ENCODE peak calls at places on chromosomes 6 and 20, in five cellular contexts. T, F, U, Q and X are unnamed samples.
A peak's percentile ranks its signal among the peaks of the same experiment; 100 is the strongest.

GRCh38 chr6:117506180-117506835 is 23.8 kb downstream of the DCBLD1 start:
- DNase-seq in T (no peak), F (peak; percentile 60), U (no peak), Q (no peak), X (no peak)

GRCh38 chr20:32583581-32584045 is 1.5 kb downstream of the NOL4L start:
- DNase-seq in T (no peak), F (no peak), U (no peak), Q (no peak), X (no peak)

GRCh38 chr6:51166914-51167313 is 348.2 kb downstream of the TFAP2B start:
- DNase-seq in T (no peak), F (no peak), U (no peak), Q (no peak), X (no peak)

GRCh38 chr6:7138921-7139358 is 31.2 kb downstream of the RREB1 start:
- DNase-seq in T (no peak), F (no peak), U (no peak), Q (no peak), X (no peak)

GRCh38 chr6:118750143-118750542 is 98.8 kb upstream of the CEP85L start:
- DNase-seq in T (no peak), F (no peak), U (no peak), Q (no peak), X (peak; percentile 64)

GRCh38 chr20:58891076-58891685 is 38.7 kb downstream of the GNAS start:
- DNase-seq in T (peak; percentile 73), F (no peak), U (peak; percentile 81), Q (no peak), X (no peak)

GRCh38 chr20:31602779-31603441 is 2.2 kb upstream of the ID1 start:
- DNase-seq in T (peak; percentile 10), F (peak; percentile 90), U (no peak), Q (no peak), X (no peak)

GRCh38 chr20:43448748-43449535 is 8.8 kb upstream of the SRSF6 start:
- DNase-seq in T (peak; percentile 13), F (no peak), U (peak; percentile 49), Q (peak; percentile 33), X (no peak)

GRCh38 chr20:34639755-34640222 is 37.1 kb downstream of the PIGU start:
- DNase-seq in T (no peak), F (no peak), U (no peak), Q (no peak), X (no peak)

GRCh38 chr6:34817337-34817910 is 25.5 kb downstream of the BLTP3A start:
- DNase-seq in T (no peak), F (no peak), U (no peak), Q (no peak), X (no peak)

GRCh38 chr6:52929321-52930164 is 20.0 kb upstream of the GSTA3 start:
- DNase-seq in T (no peak), F (peak; percentile 24), U (no peak), Q (no peak), X (peak; percentile 74)

GRCh38 chr20:10906830-10907229 is 233.0 kb upstream of the JAG1 start:
- DNase-seq in T (no peak), F (no peak), U (no peak), Q (no peak), X (no peak)

GRCh38 chr6:112501705-112502104 is 154.6 kb downstream of the RFPL4B start:
- DNase-seq in T (no peak), F (peak; percentile 23), U (no peak), Q (no peak), X (no peak)

GRCh38 chr6:117344444-117345291 is 79.3 kb downstream of the VGLL2 start:
- DNase-seq in T (no peak), F (no peak), U (no peak), Q (no peak), X (no peak)

GRCh38 chr20:38331814-38332213 is 14.5 kb upstream of the LBP start:
- DNase-seq in T (no peak), F (no peak), U (no peak), Q (no peak), X (no peak)

GRCh38 chr6:26520088-26520839 is 17.9 kb upstream of the HMGN4 start:
- DNase-seq in T (peak; percentile 5), F (no peak), U (peak; percentile 67), Q (no peak), X (no peak)

GRCh38 chr6:163620670-163621330 is 206.3 kb downstream of the QKI start:
- DNase-seq in T (no peak), F (no peak), U (no peak), Q (no peak), X (no peak)

GRCh38 chr6:104929348-104929747 is 27.6 kb upstream of the LIN28B start:
- DNase-seq in T (no peak), F (no peak), U (no peak), Q (no peak), X (no peak)

GRCh38 chr20:63095718-63096654 is 89.2 kb upstream of the BHLHE23 start:
- DNase-seq in T (peak; percentile 1), F (no peak), U (peak; percentile 20), Q (peak; percentile 14), X (no peak)

GRCh38 chr6:626236-626635 is 30.7 kb downstream of the HUS1B start:
- DNase-seq in T (no peak), F (no peak), U (no peak), Q (no peak), X (no peak)

GRCh38 chr6:20411544-20411943 is 9.9 kb downstream of the E2F3 start:
- DNase-seq in T (no peak), F (no peak), U (no peak), Q (no peak), X (no peak)

GRCh38 chr20:37941992-37942391 is 39.1 kb downstream of the VSTM2L start:
- DNase-seq in T (no peak), F (no peak), U (peak; percentile 13), Q (no peak), X (no peak)

GRCh38 chr20:34581341-34582189 is 23.0 kb downstream of the MAP1LC3A start:
- DNase-seq in T (no peak), F (peak; percentile 64), U (peak; percentile 38), Q (no peak), X (peak; percentile 85)

GRCh38 chr6:15410752-15411151 is 164.9 kb downstream of the JARID2 start:
- DNase-seq in T (no peak), F (no peak), U (no peak), Q (no peak), X (no peak)

GRCh38 chr6:21781075-21781474 is 187.5 kb downstream of the SOX4 start:
- DNase-seq in T (no peak), F (no peak), U (no peak), Q (no peak), X (no peak)

GRCh38 chr6:143505111-143505510 is 6.4 kb downstream of the FUCA2 start:
- DNase-seq in T (no peak), F (no peak), U (no peak), Q (no peak), X (no peak)

GRCh38 chr6:89655122-89655521 is 16.6 kb upstream of the LYRM2 start:
- DNase-seq in T (no peak), F (no peak), U (no peak), Q (no peak), X (no peak)

GRCh38 chr20:53751394-53752368 is 158.0 kb upstream of the ZNF217 start:
- DNase-seq in T (no peak), F (no peak), U (no peak), Q (no peak), X (no peak)

GRCh38 chr20:46638367-46639274 is 12.6 kb downstream of the SLC13A3 start:
- DNase-seq in T (no peak), F (no peak), U (no peak), Q (no peak), X (peak; percentile 26)

GRCh38 chr6:35192301-35192860 is 21.4 kb upstream of the SCUBE3 start:
- DNase-seq in T (no peak), F (no peak), U (no peak), Q (no peak), X (no peak)